ENCODE peak calls at places on chromosomes 1 and 21, in ten cellular contexts. B, R, A, P, D, X, E, Y, N and T are unnamed samples.

GRCh38 chr1:38028105-38028591 is 15.6 kb downstream of the UTP11 start:
- DNase-seq in N (peak; percentile 36), A (no peak), E (no peak), Y (no peak), X (no peak), R (no peak), P (no peak), D (no peak), B (no peak), T (no peak)

GRCh38 chr1:73755649-73756048 is 442.3 kb downstream of the LRRIQ3 start:
- DNase-seq in P (no peak), N (no peak), R (no peak), A (no peak), D (no peak), B (no peak), E (no peak), Y (no peak), X (no peak), T (no peak)

GRCh38 chr1:116401646-116402176 is 28.7 kb downstream of the ATP1A1 start:
- DNase-seq in R (no peak), Y (no peak), X (no peak), N (no peak), B (no peak), E (no peak), D (no peak), A (no peak), P (peak; percentile 75), T (no peak)

GRCh38 chr1:202967684-202968281 is 726 bp upstream of the CYB5R1 start:
- DNase-seq in Y (peak; percentile 1), X (no peak), E (no peak), B (no peak), A (peak; percentile 29), R (peak; percentile 18), N (no peak), P (peak; percentile 6), D (no peak), T (peak; percentile 27)

GRCh38 chr1:15394261-15394543 is 15.5 kb upstream of the EFHD2 start:
- DNase-seq in A (no peak), X (no peak), R (no peak), D (no peak), B (no peak), Y (no peak), N (no peak), E (no peak), P (no peak), T (no peak)

GRCh38 chr1:32702599-32703478 is at the start of gene SYNC:
- DNase-seq in E (peak; percentile 91), R (peak; percentile 18), A (peak; percentile 66), D (peak; percentile 45), Y (no peak), X (peak; percentile 68), P (no peak), B (peak; percentile 78), N (peak; percentile 58), T (peak; percentile 89)

GRCh38 chr1:64895500-64895899 is 70.8 kb downstream of the JAK1 start:
- DNase-seq in P (no peak), D (no peak), X (no peak), A (no peak), N (no peak), R (no peak), B (no peak), Y (no peak), E (no peak), T (no peak)

GRCh38 chr1:190376067-190376466 is 101.6 kb downstream of the BRINP3 start:
- DNase-seq in X (no peak), D (no peak), A (no peak), N (no peak), B (no peak), R (no peak), Y (no peak), P (no peak), E (no peak), T (no peak)

GRCh38 chr21:26842976-26843911 is 2.0 kb downstream of the ADAMTS1 start:
- DNase-seq in R (peak; percentile 62), A (peak; percentile 92), D (peak; percentile 90), P (peak; percentile 95), X (peak; percentile 80), E (peak; percentile 88), Y (no peak), B (peak; percentile 96), N (peak; percentile 96), T (peak; percentile 40)

GRCh38 chr21:34936874-34937563 is 112.1 kb downstream of the RUNX1 start:
- DNase-seq in A (no peak), Y (no peak), N (no peak), P (no peak), B (no peak), X (no peak), R (no peak), D (no peak), E (no peak), T (peak; percentile 56)

GRCh38 chr1:230907472-230908205 is 39.3 kb upstream of the C1orf198 start:
- DNase-seq in N (no peak), P (peak; percentile 15), R (no peak), B (no peak), E (no peak), D (no peak), A (no peak), X (no peak), Y (no peak), T (no peak)

GRCh38 chr1:222815367-222815765 is 527 bp downstream of the DISP1 start:
- DNase-seq in N (peak; percentile 26), D (no peak), E (peak; percentile 58), X (peak; percentile 54), A (peak; percentile 71), B (no peak), Y (no peak), R (no peak), P (no peak), T (no peak)

GRCh38 chr1:38915352-38915948 is 26.2 kb downstream of the RHBDL2 start:
- DNase-seq in A (no peak), Y (no peak), P (peak; percentile 26), N (no peak), B (peak; percentile 60), D (no peak), X (no peak), R (no peak), E (no peak), T (no peak)

GRCh38 chr1:94707321-94708298 is 112.5 kb upstream of the SLC44A3 start:
- DNase-seq in N (no peak), P (no peak), E (no peak), X (no peak), Y (no peak), D (no peak), B (peak; percentile 70), R (no peak), A (no peak), T (no peak)

GRCh38 chr1:91884459-91885290 is 1.3 kb downstream of the TGFBR3 start:
- DNase-seq in Y (peak; percentile 1), B (peak; percentile 24), E (no peak), X (no peak), N (no peak), P (peak; percentile 17), R (peak; percentile 34), A (peak; percentile 7), D (no peak), T (peak; percentile 32)

GRCh38 chr1:227795732-227796131 is 19.7 kb upstream of the PRSS38 start:
- DNase-seq in D (no peak), R (no peak), B (no peak), A (no peak), N (no peak), Y (no peak), P (no peak), X (peak; percentile 6), E (no peak), T (no peak)

GRCh38 chr1:235553063-235553675 is 48.9 kb upstream of the B3GALNT2 start:
- DNase-seq in Y (no peak), E (no peak), N (no peak), X (no peak), A (no peak), D (no peak), P (peak; percentile 86), B (no peak), R (no peak), T (no peak)

GRCh38 chr1:240170245-240170644 is 78.6 kb downstream of the FMN2 start:
- DNase-seq in Y (no peak), D (no peak), X (no peak), B (no peak), P (no peak), A (no peak), E (no peak), R (no peak), N (no peak), T (no peak)

GRCh38 chr1:32066489-32066873 is 6.3 kb upstream of the TMEM39B start:
- DNase-seq in B (peak; percentile 79), Y (no peak), N (peak; percentile 65), A (no peak), D (no peak), X (no peak), R (no peak), E (peak; percentile 29), P (peak; percentile 64), T (peak; percentile 41)

GRCh38 chr1:198699167-198700015 is 60.6 kb downstream of the PTPRC start:
- DNase-seq in Y (no peak), E (peak; percentile 29), R (peak; percentile 72), A (peak; percentile 64), P (peak; percentile 40), D (no peak), N (no peak), B (peak; percentile 28), X (peak; percentile 77), T (peak; percentile 60)